ENCODE peak calls at places on chromosomes 11 and 22, in four cellular contexts. D, O, A and H are unnamed samples.

GRCh38 chr22:17862646-17863181 is 88.4 kb upstream of the BID start:
- DNase-seq in D (no peak), A (no peak), O (no peak), H (no peak)

GRCh38 chr11:79535606-79536005 is 94.8 kb upstream of the TENM4 start:
- DNase-seq in O (no peak), D (no peak), A (no peak), H (no peak)

GRCh38 chr11:120210651-120211521 is at the start of gene OAF:
- DNase-seq in O (peak), D (peak), A (no peak), H (peak)

GRCh38 chr11:130037881-130038601 is 31.7 kb upstream of the APLP2 start:
- DNase-seq in O (no peak), D (peak), A (no peak), H (peak)

GRCh38 chr11:132472411-132473205 is 1059.7 kb downstream of the OPCML start:
- DNase-seq in D (no peak), A (no peak), O (no peak), H (no peak)

GRCh38 chr11:28919194-28919593 is 811.0 kb downstream of the METTL15 start:
- DNase-seq in D (no peak), O (no peak), A (no peak), H (no peak)

GRCh38 chr22:24723111-24723510 is 51.4 kb downstream of the PIWIL3 start:
- DNase-seq in O (no peak), A (no peak), D (no peak), H (no peak)

GRCh38 chr11:859394-860131 is 16.9 kb downstream of the TSPAN4 start:
- DNase-seq in D (no peak), A (no peak), O (no peak), H (peak)

GRCh38 chr11:11513438-11513837 is 108.4 kb downstream of the GALNT18 start:
- DNase-seq in A (no peak), O (no peak), D (no peak), H (no peak)

GRCh38 chr11:98734686-98735085 is 286.1 kb upstream of the CNTN5 start:
- DNase-seq in D (no peak), O (no peak), A (no peak), H (no peak)

GRCh38 chr11:27370374-27370773 is 7.4 kb upstream of the CCDC34 start:
- DNase-seq in D (no peak), O (no peak), A (no peak), H (no peak)

GRCh38 chr11:35141538-35141937 is 2.6 kb downstream of the CD44 start:
- DNase-seq in A (no peak), D (no peak), O (no peak), H (no peak)

GRCh38 chr11:44519989-44520737 is 45.3 kb upstream of the CD82 start:
- DNase-seq in O (no peak), A (no peak), D (no peak), H (no peak)

GRCh38 chr22:37253164-37253660 is 9.1 kb upstream of the RAC2 start:
- DNase-seq in A (no peak), O (no peak), D (no peak), H (no peak)

GRCh38 chr11:64802370-64803162 is 448 bp downstream of the MAP4K2 start:
- DNase-seq in D (no peak), O (peak), A (no peak), H (no peak)

GRCh38 chr11:119710417-119710816 is 18.6 kb downstream of the NECTIN1 start:
- DNase-seq in O (no peak), D (no peak), A (no peak), H (no peak)

GRCh38 chr11:57501951-57502350 is 13.6 kb downstream of the SLC43A1 start:
- DNase-seq in A (no peak), D (no peak), O (no peak), H (no peak)

GRCh38 chr22:20847318-20847822 is 11.2 kb downstream of the PI4KA start:
- DNase-seq in O (no peak), A (no peak), D (no peak), H (no peak)

GRCh38 chr11:123188508-123189165 is 6.4 kb downstream of the CLMP start:
- DNase-seq in O (no peak), A (no peak), D (no peak), H (no peak)

GRCh38 chr11:123187221-123187620 is 7.8 kb downstream of the CLMP start:
- DNase-seq in D (no peak), O (no peak), A (no peak), H (no peak)

GRCh38 chr11:123185326-123185725 is 9.7 kb downstream of the CLMP start:
- DNase-seq in D (no peak), A (no peak), O (peak), H (no peak)

GRCh38 chr11:123186291-123186690 is 8.8 kb downstream of the CLMP start:
- DNase-seq in D (no peak), A (no peak), O (no peak), H (no peak)

DNA sequence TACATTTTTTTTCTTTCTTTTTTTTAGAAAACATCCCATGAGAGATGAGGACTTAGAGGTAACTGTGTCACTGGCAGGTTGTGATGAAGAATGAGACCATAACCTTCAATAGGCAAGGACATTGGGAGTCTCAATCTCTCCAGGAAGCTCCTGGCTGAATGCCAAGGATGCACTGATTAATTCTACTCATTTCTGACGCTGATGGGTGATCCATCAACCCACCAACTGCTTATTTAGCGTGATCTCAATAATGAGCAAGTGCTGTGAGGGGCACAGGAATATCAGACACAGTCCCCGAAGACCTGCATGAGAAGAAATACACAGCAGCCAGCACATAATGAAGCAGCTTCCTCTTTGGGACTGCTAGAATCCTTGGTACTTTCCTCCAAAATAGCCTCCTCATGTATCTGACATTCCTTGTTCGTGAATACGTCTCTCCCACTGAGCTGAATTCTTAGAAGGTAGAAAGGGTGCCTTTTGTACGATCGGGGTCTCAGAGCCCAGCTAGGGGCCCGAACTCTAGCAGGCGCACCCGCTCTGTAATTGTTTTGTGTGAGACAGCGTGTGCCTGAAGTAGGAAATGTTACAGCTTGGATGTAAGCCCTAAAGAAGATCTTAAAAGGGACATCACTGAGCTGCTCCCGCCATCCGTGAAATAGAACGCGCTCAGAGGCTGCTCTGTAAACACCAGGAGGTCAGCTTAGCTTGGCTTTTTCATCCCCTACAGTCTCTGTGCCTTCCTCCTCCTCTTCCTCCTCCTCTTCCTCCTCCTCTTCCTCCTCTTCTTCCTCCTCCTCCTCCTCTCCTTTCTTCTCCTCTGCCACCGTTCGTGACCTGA is 7.2 kb downstream of the CLMP start:
- DNase-seq in A (no peak), O (no peak), D (no peak), H (no peak)
- TF ChIP-seq TCF7 in A (no peak), O (no peak), D (no peak), H (no peak)

GRCh38 chr11:75815345-75815983 is 454 bp downstream of the UVRAG start:
- DNase-seq in D (no peak), A (no peak), O (peak), H (peak)
- TF ChIP-seq TCF7 in D (no peak), A (no peak), O (peak), H (no peak)

GRCh38 chr11:71265559-71266092 is 13.2 kb upstream of the SHANK2 start:
- DNase-seq in O (no peak), A (no peak), D (no peak), H (no peak)

GRCh38 chr11:71267807-71268421 is 15.5 kb upstream of the SHANK2 start:
- DNase-seq in A (no peak), D (no peak), O (no peak), H (no peak)

GRCh38 chr11:71269603-71270511 is 17.5 kb upstream of the SHANK2 start:
- DNase-seq in D (no peak), O (no peak), A (no peak), H (no peak)

GRCh38 chr11:71266114-71266833 is 13.9 kb upstream of the SHANK2 start:
- DNase-seq in O (peak), D (no peak), A (no peak), H (no peak)

GRCh38 chr11:71268706-71269321 is 16.4 kb upstream of the SHANK2 start:
- DNase-seq in A (no peak), D (peak), O (no peak), H (no peak)
- TF ChIP-seq TCF7 in A (no peak), D (peak), O (no peak), H (no peak)

DNA sequence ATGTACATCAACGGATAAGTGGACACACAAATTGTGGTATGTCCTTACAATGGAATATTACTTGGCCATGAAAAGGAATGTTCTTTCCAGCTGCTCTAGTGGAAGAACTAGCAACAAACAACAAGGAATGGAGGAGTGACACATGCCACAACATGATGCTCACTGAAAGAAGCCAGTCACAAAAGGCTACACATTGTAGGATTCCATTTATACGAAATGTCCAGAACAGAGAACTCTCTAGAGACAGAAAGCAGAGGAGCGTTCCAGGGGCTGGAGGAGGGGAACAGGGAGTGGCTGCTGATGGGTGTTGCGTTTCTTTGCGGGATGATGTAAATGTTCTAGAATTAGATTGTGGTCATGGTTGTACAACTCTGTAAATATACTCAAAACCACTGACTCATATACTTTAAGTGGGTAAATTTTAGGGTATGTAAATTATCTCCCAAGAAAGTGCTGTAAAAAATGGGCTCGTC is 32.4 kb upstream of the PDGFB start:
- DNase-seq in A (no peak), O (no peak), D (no peak), H (no peak)
- TF ChIP-seq TCF7 in A (no peak), O (no peak), D (no peak), H (no peak)